ENCODE peak calls at places on chromosome 4, in nine cellular contexts. B, J, F, N, S, O, I, V and Q are unnamed samples.

GRCh38 chr4:6974138-6974848 is 64.7 kb downstream of the TBC1D14 start:
- DNase-seq in J (peak; percentile 89), O (peak; percentile 93), B (peak; percentile 80), F (peak; percentile 65), V (no peak), I (peak; percentile 85), S (peak; percentile 93), N (peak; percentile 89), Q (peak; percentile 81)

GRCh38 chr4:168787801-168788200 is 222.3 kb downstream of the CBR4 start:
- DNase-seq in J (no peak), F (no peak), S (no peak), V (no peak), O (no peak), B (no peak), N (no peak), I (no peak), Q (no peak)

GRCh38 chr4:167730769-167731168 is 361.6 kb upstream of the ANXA10 start:
- DNase-seq in V (no peak), F (no peak), B (no peak), N (no peak), S (no peak), I (no peak), O (no peak), J (no peak), Q (no peak)

GRCh38 chr4:75146223-75146622 is 213.3 kb downstream of the PARM1 start:
- DNase-seq in I (no peak), F (no peak), N (no peak), B (no peak), S (no peak), O (no peak), V (no peak), J (no peak), Q (no peak)

GRCh38 chr4:147994076-147994475 is 262.2 kb downstream of the ARHGAP10 start:
- DNase-seq in B (no peak), I (no peak), N (no peak), S (no peak), V (no peak), O (no peak), F (no peak), J (no peak), Q (no peak)

GRCh38 chr4:168790898-168791297 is 219.2 kb downstream of the CBR4 start:
- DNase-seq in N (no peak), F (no peak), S (no peak), B (no peak), J (no peak), V (no peak), O (no peak), I (no peak), Q (no peak)

GRCh38 chr4:4327652-4328121 is 37.6 kb downstream of the ZBTB49 start:
- DNase-seq in O (peak; percentile 55), N (peak; percentile 93), S (peak; percentile 55), F (no peak), J (peak; percentile 40), V (peak; percentile 64), I (peak; percentile 88), B (no peak), Q (no peak)

GRCh38 chr4:119189638-119190037 is 22.9 kb upstream of the USP53 start:
- DNase-seq in N (no peak), F (no peak), J (no peak), O (no peak), S (no peak), B (no peak), I (no peak), V (no peak), Q (no peak)

GRCh38 chr4:168674077-168674747 is 177.4 kb downstream of the PALLD start:
- DNase-seq in N (no peak), F (no peak), S (no peak), B (no peak), O (no peak), V (no peak), I (no peak), J (no peak), Q (no peak)

GRCh38 chr4:94486372-94486801 is 34.6 kb downstream of the PDLIM5 start:
- DNase-seq in O (no peak), N (no peak), S (no peak), I (no peak), B (no peak), V (no peak), F (no peak), J (no peak), Q (no peak)

GRCh38 chr4:124890522-124890921 is 178.0 kb upstream of the ANKRD50 start:
- DNase-seq in N (no peak), S (no peak), B (no peak), O (no peak), I (no peak), J (no peak), V (no peak), F (no peak), Q (no peak)

GRCh38 chr4:24067781-24068193 is 177.9 kb upstream of the PPARGC1A start:
- DNase-seq in S (no peak), B (peak; percentile 67), F (no peak), J (peak; percentile 6), O (no peak), V (no peak), I (no peak), N (no peak), Q (no peak)